ENCODE peak calls at places on chromosome 20, in ten cellular contexts. P, Q, F, W, K, C, M, T, X and L are unnamed samples.

GRCh38 chr20:24487648-24488047 is 18.2 kb downstream of the SYNDIG1 start:
- DNase-seq in P (no peak), Q (no peak), F (no peak), W (no peak), K (no peak), C (no peak), M (no peak), T (no peak), X (no peak), L (no peak)

GRCh38 chr20:21665687-21666446 is 39.6 kb upstream of the PAX1 start:
- DNase-seq in P (no peak), Q (no peak), F (no peak), W (no peak), K (no peak), C (peak; percentile 61), M (no peak), T (no peak), X (no peak), L (no peak)

GRCh38 chr20:34390769-34391447 is 27.8 kb downstream of the ITCH start:
- DNase-seq in P (peak; percentile 81), Q (peak; percentile 37), F (peak; percentile 97), W (no peak), K (peak; percentile 82), C (peak; percentile 95), M (peak; percentile 94), T (no peak), X (peak; percentile 9), L (no peak)

GRCh38 chr20:9483131-9483530 is 31.3 kb upstream of the LAMP5 start:
- DNase-seq in P (no peak), Q (no peak), F (no peak), W (no peak), K (no peak), C (no peak), M (no peak), T (no peak), X (no peak), L (no peak)

GRCh38 chr20:19074828-19075516 is 137.5 kb upstream of the SLC24A3 start:
- DNase-seq in P (no peak), Q (no peak), F (no peak), W (no peak), K (no peak), C (no peak), M (no peak), T (no peak), X (no peak), L (no peak)

GRCh38 chr20:14148042-14148441 is 152.7 kb downstream of the MACROD2 start:
- DNase-seq in P (peak; percentile 21), Q (no peak), F (peak; percentile 0), W (no peak), K (no peak), C (no peak), M (no peak), T (no peak), X (no peak), L (no peak)

GRCh38 chr20:44909872-44910689 is at the start of gene PABPC1L:
- DNase-seq in P (peak; percentile 76), Q (peak; percentile 75), F (peak; percentile 68), W (no peak), K (no peak), C (peak; percentile 77), M (peak; percentile 48), T (peak; percentile 55), X (peak; percentile 47), L (peak; percentile 78)

GRCh38 chr20:36298795-36299339 is 7.3 kb upstream of the DLGAP4 start:
- DNase-seq in P (no peak), Q (no peak), F (no peak), W (no peak), K (no peak), C (no peak), M (no peak), T (no peak), X (no peak), L (no peak)

GRCh38 chr20:19096847-19097246 is 115.6 kb upstream of the SLC24A3 start:
- DNase-seq in P (no peak), Q (no peak), F (no peak), W (no peak), K (no peak), C (no peak), M (no peak), T (no peak), X (no peak), L (no peak)

GRCh38 chr20:46173652-46174468 is 55.7 kb downstream of the CD40 start:
- DNase-seq in P (no peak), Q (no peak), F (no peak), W (no peak), K (no peak), C (no peak), M (no peak), T (no peak), X (no peak), L (no peak)

GRCh38 chr20:42857446-42857845 is 332.3 kb downstream of the PTPRT start:
- DNase-seq in P (no peak), Q (no peak), F (no peak), W (no peak), K (no peak), C (no peak), M (no peak), T (no peak), X (no peak), L (no peak)

GRCh38 chr20:20199338-20200160 is 147.2 kb downstream of the CFAP61 start:
- DNase-seq in P (no peak), Q (no peak), F (no peak), W (no peak), K (no peak), C (no peak), M (no peak), T (no peak), X (no peak), L (no peak)

GRCh38 chr20:24522452-24523330 is 53.3 kb downstream of the SYNDIG1 start:
- DNase-seq in P (no peak), Q (no peak), F (no peak), W (no peak), K (no peak), C (peak; percentile 30), M (no peak), T (no peak), X (no peak), L (no peak)

GRCh38 chr20:23361108-23361650 is 803 bp upstream of the GZF1 start:
- DNase-seq in P (peak; percentile 42), Q (no peak), F (peak; percentile 22), W (no peak), K (no peak), C (no peak), M (peak; percentile 38), T (no peak), X (no peak), L (no peak)

GRCh38 chr20:37235065-37235464 is 26.5 kb downstream of the GHRH start:
- DNase-seq in P (no peak), Q (no peak), F (no peak), W (no peak), K (no peak), C (no peak), M (no peak), T (no peak), X (no peak), L (no peak)

GRCh38 chr20:1718604-1719384 is 61.2 kb upstream of the SIRPG start:
- DNase-seq in P (peak; percentile 49), Q (no peak), F (peak; percentile 94), W (peak; percentile 18), K (peak; percentile 96), C (peak; percentile 99), M (peak; percentile 96), T (no peak), X (no peak), L (no peak)

GRCh38 chr20:45405566-45406259 is 2.4 kb upstream of the DBNDD2 start:
- DNase-seq in P (no peak), Q (no peak), F (peak; percentile 55), W (no peak), K (no peak), C (no peak), M (no peak), T (peak; percentile 25), X (peak; percentile 34), L (peak; percentile 41)

GRCh38 chr20:14360386-14360785 is 23.0 kb upstream of the FLRT3 start:
- DNase-seq in P (no peak), Q (no peak), F (no peak), W (no peak), K (no peak), C (peak; percentile 43), M (peak; percentile 6), T (no peak), X (no peak), L (no peak)

GRCh38 chr20:35320396-35321126 is 28.3 kb upstream of the FAM83C start:
- DNase-seq in P (no peak), Q (no peak), F (peak; percentile 95), W (no peak), K (peak; percentile 70), C (peak; percentile 68), M (peak; percentile 80), T (no peak), X (no peak), L (no peak)

GRCh38 chr20:38414769-38415450 is 20.2 kb downstream of the SNHG17 start:
- DNase-seq in P (no peak), Q (no peak), F (no peak), W (no peak), K (no peak), C (no peak), M (no peak), T (no peak), X (no peak), L (no peak)

GRCh38 chr20:47358672-47359532 is 2.4 kb upstream of the ZMYND8 start:
- DNase-seq in P (peak; percentile 97), Q (no peak), F (peak; percentile 95), W (peak; percentile 72), K (peak; percentile 92), C (peak; percentile 81), M (peak; percentile 97), T (peak; percentile 84), X (peak; percentile 84), L (no peak)

GRCh38 chr20:7637184-7637583 is 303.1 kb downstream of the HAO1 start:
- DNase-seq in P (peak; percentile 3), Q (no peak), F (no peak), W (no peak), K (no peak), C (peak; percentile 77), M (no peak), T (no peak), X (no peak), L (no peak)

GRCh38 chr20:17518339-17519052 is 12.7 kb downstream of the BFSP1 start:
- DNase-seq in P (no peak), Q (no peak), F (peak; percentile 17), W (no peak), K (no peak), C (no peak), M (no peak), T (no peak), X (no peak), L (no peak)

GRCh38 chr20:33773412-33774089 is 37.6 kb upstream of the CHMP4B start:
- DNase-seq in P (no peak), Q (no peak), F (no peak), W (no peak), K (no peak), C (no peak), M (no peak), T (no peak), X (no peak), L (no peak)

GRCh38 chr20:58743076-58743566 is 50.5 kb downstream of the NPEPL1 start:
- DNase-seq in P (no peak), Q (no peak), F (no peak), W (no peak), K (no peak), C (no peak), M (no peak), T (no peak), X (no peak), L (no peak)

GRCh38 chr20:21520702-21521595 is 7.1 kb upstream of the NKX2-2 start:
- DNase-seq in P (peak; percentile 38), Q (no peak), F (no peak), W (no peak), K (no peak), C (no peak), M (peak; percentile 15), T (no peak), X (no peak), L (no peak)

GRCh38 chr20:53773792-53774371 is 180.2 kb upstream of the ZNF217 start:
- DNase-seq in P (peak; percentile 88), Q (no peak), F (peak; percentile 97), W (no peak), K (peak; percentile 99), C (peak; percentile 94), M (peak; percentile 99), T (peak; percentile 35), X (no peak), L (no peak)

GRCh38 chr20:47181056-47181862 is 175.2 kb downstream of the ZMYND8 start:
- DNase-seq in P (peak; percentile 81), Q (no peak), F (peak; percentile 83), W (no peak), K (no peak), C (peak; percentile 72), M (peak; percentile 61), T (no peak), X (no peak), L (no peak)